ENCODE peak calls at places on chromosomes 5 and 9, in ten cellular contexts. H, M, E, B, Q, C, Y, A, U and J are unnamed samples.

GRCh38 chr9:98597372-98597771 is 111.4 kb downstream of the GABBR2 start:
- DNase-seq in E (no peak), Y (no peak), U (no peak), C (no peak), Q (no peak), B (no peak), A (no peak), H (peak; percentile 23), M (no peak), J (peak; percentile 2)

GRCh38 chr5:107670927-107671741 is at the start of gene EFNA5:
- DNase-seq in U (peak; percentile 29), B (peak; percentile 57), C (peak; percentile 45), M (no peak), Y (no peak), E (peak; percentile 40), H (peak; percentile 81), A (peak; percentile 59), Q (peak; percentile 17), J (peak; percentile 37)

GRCh38 chr9:99253772-99254431 is 31.8 kb downstream of the SEC61B start:
- DNase-seq in H (peak; percentile 65), C (peak; percentile 6), M (peak; percentile 70), A (no peak), B (peak; percentile 66), Y (no peak), E (no peak), U (no peak), Q (no peak), J (no peak)

GRCh38 chr9:77063645-77064285 is 44.3 kb downstream of the FOXB2 start:
- DNase-seq in H (peak; percentile 80), B (peak; percentile 80), Q (no peak), E (peak; percentile 83), C (no peak), M (no peak), U (no peak), Y (no peak), A (peak; percentile 33), J (peak; percentile 87)

GRCh38 chr5:151107738-151108520 is 27.1 kb upstream of the TNIP1 start:
- DNase-seq in M (no peak), E (peak; percentile 59), A (peak; percentile 31), H (no peak), B (peak; percentile 76), Y (no peak), Q (no peak), C (peak; percentile 17), U (no peak), J (peak; percentile 41)

GRCh38 chr5:74798977-74799911 is 32.2 kb downstream of the NSA2 start:
- DNase-seq in E (peak; percentile 57), M (no peak), Q (no peak), B (no peak), Y (no peak), A (no peak), H (peak; percentile 86), U (no peak), C (peak; percentile 37), J (no peak)

GRCh38 chr9:134396258-134396742 is 70.0 kb downstream of the RXRA start:
- DNase-seq in B (no peak), A (no peak), E (no peak), M (peak; percentile 34), H (no peak), C (no peak), U (no peak), Q (no peak), Y (no peak), J (no peak)

GRCh38 chr5:82347213-82347947 is 69.2 kb upstream of the RPS23 start:
- DNase-seq in C (peak; percentile 41), Y (no peak), E (peak; percentile 97), A (peak; percentile 70), B (no peak), M (no peak), H (peak; percentile 66), Q (no peak), U (no peak), J (peak; percentile 85)

GRCh38 chr5:130541617-130542221 is 623.3 kb downstream of the HINT1 start:
- DNase-seq in E (peak; percentile 60), Y (no peak), M (no peak), A (no peak), Q (no peak), U (no peak), C (no peak), B (peak; percentile 89), H (no peak), J (peak; percentile 78)

GRCh38 chr9:137984520-137985257 is 107.1 kb downstream of the CACNA1B start:
- DNase-seq in E (no peak), B (no peak), H (no peak), Q (no peak), U (no peak), Y (peak; percentile 57), A (no peak), M (no peak), C (no peak), J (no peak)

GRCh38 chr5:77797133-77797532 is 21.0 kb upstream of the TBCA start:
- DNase-seq in C (no peak), H (no peak), A (no peak), M (no peak), B (no peak), Q (no peak), U (no peak), Y (no peak), E (no peak), J (no peak)

GRCh38 chr5:78362220-78362619 is 1.8 kb downstream of the SCAMP1 start:
- DNase-seq in A (no peak), H (no peak), B (no peak), U (no peak), Y (no peak), C (no peak), Q (no peak), E (no peak), M (no peak), J (no peak)

GRCh38 chr9:18441245-18441644 is 32.7 kb upstream of the ADAMTSL1 start:
- DNase-seq in Y (no peak), Q (no peak), C (no peak), A (peak; percentile 37), M (no peak), E (peak; percentile 32), B (no peak), H (no peak), U (no peak), J (peak; percentile 37)

GRCh38 chr9:72396247-72397091 is 31.5 kb upstream of the ZFAND5 start:
- DNase-seq in E (peak; percentile 68), Q (peak; percentile 28), A (peak; percentile 24), Y (no peak), U (no peak), M (no peak), C (no peak), H (no peak), B (peak; percentile 84), J (no peak)

GRCh38 chr9:134597957-134598883 is 43.4 kb upstream of the COL5A1 start:
- DNase-seq in B (no peak), A (no peak), Q (no peak), M (no peak), Y (no peak), H (peak; percentile 59), C (no peak), E (no peak), U (no peak), J (no peak)

GRCh38 chr5:1845696-1846095 is 37.0 kb downstream of the IRX4 start:
- DNase-seq in M (no peak), Y (no peak), A (no peak), Q (no peak), B (no peak), E (no peak), H (no peak), U (no peak), C (no peak), J (no peak)

GRCh38 chr9:117184173-117184572 is 230.7 kb downstream of the ASTN2 start:
- DNase-seq in C (no peak), E (no peak), H (no peak), B (no peak), M (no peak), A (no peak), U (no peak), Q (no peak), Y (no peak), J (no peak)

GRCh38 chr9:94681508-94681907 is 42.2 kb upstream of the FBP1 start:
- DNase-seq in E (peak; percentile 84), M (peak; percentile 33), A (peak; percentile 91), C (peak; percentile 56), B (peak; percentile 76), U (peak; percentile 65), H (peak; percentile 84), Q (peak; percentile 86), Y (no peak), J (peak; percentile 83)

GRCh38 chr5:94218374-94218773 is 400.0 kb downstream of the KIAA0825 start:
- DNase-seq in Y (no peak), B (no peak), E (peak; percentile 93), M (no peak), Q (no peak), A (peak; percentile 81), U (no peak), H (peak; percentile 63), C (no peak), J (peak; percentile 78)

GRCh38 chr5:66639036-66639435 is 42.8 kb downstream of the MAST4 start:
- DNase-seq in Q (no peak), Y (no peak), M (no peak), C (no peak), U (no peak), A (no peak), H (no peak), E (no peak), B (no peak), J (no peak)

GRCh38 chr9:134943411-134943810 is 25.7 kb upstream of the FCN1 start:
- DNase-seq in M (no peak), C (no peak), A (no peak), B (no peak), H (no peak), Q (no peak), Y (peak; percentile 55), U (no peak), E (no peak), J (no peak)

GRCh38 chr9:135079676-135080075 is 7.8 kb upstream of the OLFM1 start:
- DNase-seq in B (no peak), Y (no peak), E (no peak), M (no peak), A (no peak), C (no peak), U (no peak), Q (no peak), H (peak; percentile 41), J (no peak)

GRCh38 chr9:125329978-125330377 is 68.4 kb downstream of the GAPVD1 start:
- DNase-seq in Y (no peak), A (no peak), U (no peak), C (no peak), H (no peak), E (no peak), M (no peak), B (no peak), Q (no peak), J (no peak)

GRCh38 chr9:7656648-7657047 is 142.9 kb downstream of the DMAC1 start:
- DNase-seq in A (no peak), E (no peak), B (peak; percentile 62), M (no peak), C (no peak), Y (no peak), H (no peak), U (peak; percentile 13), Q (no peak), J (no peak)

GRCh38 chr9:116267021-116267420 is 113.4 kb downstream of the PAPPA start:
- DNase-seq in H (no peak), A (peak; percentile 20), U (no peak), B (peak; percentile 28), M (no peak), E (peak; percentile 74), Q (no peak), Y (no peak), C (no peak), J (no peak)

GRCh38 chr9:70600479-70600878 is 186.0 kb upstream of the KLF9 start:
- DNase-seq in M (no peak), B (peak; percentile 18), Q (no peak), Y (no peak), E (peak; percentile 96), U (no peak), C (no peak), A (peak; percentile 13), H (peak; percentile 52), J (peak; percentile 80)

GRCh38 chr5:126912607-126913006 is 117.8 kb downstream of the MARCHF3 start:
- DNase-seq in M (no peak), B (no peak), C (no peak), H (no peak), A (no peak), U (no peak), Y (no peak), Q (no peak), E (peak; percentile 64), J (no peak)

GRCh38 chr5:102937916-102938315 is 182.0 kb downstream of the GIN1 start:
- DNase-seq in A (no peak), Y (no peak), U (no peak), C (no peak), E (peak; percentile 43), B (no peak), M (no peak), H (no peak), Q (no peak), J (no peak)